ENCODE peak calls at places on chromosome 1, in six cellular contexts. M is neuronal stem cell, V is IMR-90, R is mesenchymal stem cell, B is H1, Q is mesendoderm. P is an unnamed sample. For H3K36me3, the result is how much of the 10 kb centered on the place peaks cover.

GRCh38 chr1:84550826-84551225 is 23.4 kb downstream of the CTBS start:
- DNase-seq in M (no peak), V (no peak), Q (no peak), R (no peak), B (no peak), P (no peak)

GRCh38 chr1:228990906-228991569 is 255.8 kb downstream of the RHOU start:
- DNase-seq in R (no peak), Q (no peak), B (no peak), V (no peak), M (no peak), P (no peak)

GRCh38 chr1:172532700-172533510 is at the start of gene SUCO:
- DNase-seq in Q (peak), R (peak), V (peak), B (peak), M (peak), P (peak)

GRCh38 chr1:234369784-234370183 is 3.5 kb upstream of the COA6 start:
- DNase-seq in V (peak), M (no peak), B (no peak), R (peak), Q (no peak), P (no peak)

GRCh38 chr1:43009274-43009673 is 50.6 kb upstream of the SLC2A1 start:
- DNase-seq in B (no peak), Q (no peak), M (no peak), R (no peak), V (no peak), P (no peak)

GRCh38 chr1:78040484-78041089 is 5.2 kb upstream of the GIPC2 start:
- DNase-seq in B (no peak), V (no peak), Q (no peak), R (no peak), M (no peak), P (no peak)

GRCh38 chr1:193569696-193570269 is 383.4 kb upstream of the B3GALT2 start:
- DNase-seq in V (peak), M (no peak), R (peak), B (no peak), Q (no peak), P (no peak)

GRCh38 chr1:207404849-207405525 is 49.1 kb upstream of the CR2 start:
- DNase-seq in M (peak), B (no peak), R (peak), V (peak), Q (peak), P (no peak)

GRCh38 chr1:156081174-156082110 is 823 bp downstream of the MEX3A start:
- DNase-seq in B (no peak), V (peak), M (no peak), R (peak), Q (peak), P (no peak)

GRCh38 chr1:217138173-217138838 is 415.1 kb upstream of the ESRRG start:
- DNase-seq in M (peak), Q (peak), R (no peak), B (no peak), V (no peak), P (no peak)

GRCh38 chr1:16067127-16067768 is 6.2 kb downstream of the FAM131C start:
- DNase-seq in V (peak), B (no peak), Q (peak), M (no peak), R (peak), P (no peak)

GRCh38 chr1:91428182-91428798 is 23.7 kb upstream of the HFM1 start:
- DNase-seq in V (no peak), M (peak), R (no peak), B (no peak), Q (peak), P (no peak)

GRCh38 chr1:95118019-95118499 is 904 bp downstream of the TLCD4 start:
- DNase-seq in M (no peak), V (no peak), Q (peak), B (no peak), R (peak), P (no peak)

GRCh38 chr1:2132222-2133038 is 62.1 kb downstream of the FAAP20 start:
- DNase-seq in V (peak), M (peak), R (peak), Q (peak), B (no peak), P (peak)

GRCh38 chr1:80582980-80583379 is 1217.8 kb upstream of the ADGRL2 start:
- DNase-seq in V (no peak), Q (no peak), M (no peak), B (no peak), R (no peak), P (no peak)

GRCh38 chr1:214330240-214330639 is 49.3 kb downstream of the SMYD2 start:
- DNase-seq in M (no peak), B (no peak), Q (no peak), R (no peak), V (no peak), P (no peak)

GRCh38 chr1:107480548-107480947 is 339.7 kb downstream of the NTNG1 start:
- DNase-seq in Q (no peak), M (no peak), B (no peak), V (no peak), R (no peak), P (no peak)

GRCh38 chr1:183915634-183916510 is 111.0 kb downstream of the RGL1 start:
- DNase-seq in B (peak), V (peak), M (peak), Q (peak), R (peak), P (peak)

GRCh38 chr1:243621973-243622372 is 228.1 kb downstream of the AKT3 start:
- DNase-seq in M (no peak), R (peak), Q (peak), V (peak), B (no peak), P (peak)

GRCh38 chr1:96633695-96634094 is 87.9 kb upstream of the PTBP2 start:
- DNase-seq in V (no peak), B (no peak), Q (no peak), R (peak), M (no peak), P (no peak)

GRCh38 chr1:95625224-95625623 is 391.2 kb downstream of the RWDD3 start:
- DNase-seq in R (no peak), V (no peak), Q (no peak), M (no peak), B (no peak), P (no peak)

GRCh38 chr1:14190508-14190907 is 408.0 kb upstream of the KAZN start:
- DNase-seq in Q (peak), M (no peak), V (no peak), R (no peak), B (peak), P (peak)

GRCh38 chr1:84972377-84972987 is 24.4 kb downstream of the MCOLN2 start:
- DNase-seq in M (no peak), V (no peak), B (no peak), R (peak), Q (no peak), P (no peak)

GRCh38 chr1:62884156-62884740 is 100.3 kb downstream of the ATG4C start:
- DNase-seq in R (no peak), Q (no peak), V (no peak), B (no peak), M (no peak), P (no peak)

GRCh38 chr1:211247921-211248320 is 11.2 kb upstream of the RCOR3 start:
- DNase-seq in Q (peak), V (no peak), B (no peak), R (peak), M (no peak), P (no peak)

GRCh38 chr1:78591971-78592370 is 28.3 kb upstream of the IFI44L start:
- DNase-seq in V (no peak), B (no peak), M (no peak), Q (no peak), R (no peak), P (no peak)

GRCh38 chr1:246450485-246451251 is 56.4 kb downstream of the SMYD3 start:
- DNase-seq in M (peak), B (no peak), R (peak), V (peak), Q (peak), P (no peak)

GRCh38 chr1:14970115-14970798 is 183.3 kb upstream of the TMEM51 start:
- DNase-seq in B (no peak), V (peak), M (no peak), Q (peak), R (peak), P (peak)

GRCh38 chr1:229203030-229203751 is 67.7 kb upstream of the RAB4A start:
- DNase-seq in R (peak), B (peak), Q (peak), V (peak), M (peak), P (peak)

GRCh38 chr1:175504875-175505555 is 238.4 kb downstream of the TNR start:
- DNase-seq in V (no peak), R (no peak), B (no peak), M (no peak), Q (peak), P (no peak)

GRCh38 chr1:230858918-230859819 is 9.2 kb downstream of the C1orf198 start:
- DNase-seq in V (peak), B (no peak), R (peak), Q (peak), M (no peak), P (no peak)

GRCh38 chr1:227945891-227946623 is 1.7 kb downstream of the WNT9A start:
- DNase-seq in R (peak), V (peak), M (no peak), B (no peak), Q (peak), P (peak)

GRCh38 chr1:70204578-70204977 is 801 bp downstream of the LRRC40 start:
- DNase-seq in Q (peak), R (peak), V (peak), B (no peak), M (no peak), P (no peak)

GRCh38 chr1:181548491-181548890 is 65.2 kb downstream of the CACNA1E start:
- DNase-seq in M (no peak), Q (no peak), V (no peak), R (no peak), B (no peak), P (no peak)

GRCh38 chr1:63119575-63120155 is 202.7 kb upstream of the FOXD3 start:
- DNase-seq in B (no peak), R (no peak), V (no peak), Q (no peak), M (no peak), P (no peak)

GRCh38 chr1:5598824-5599395 is 393.3 kb downstream of the NPHP4 start:
- DNase-seq in B (no peak), M (no peak), R (no peak), Q (no peak), V (no peak), P (no peak)

GRCh38 chr1:145720878-145721671 is 1.8 kb downstream of the CD160 start:
- DNase-seq in Q (peak), V (peak), R (peak), B (no peak), M (peak), P (peak)

GRCh38 chr1:8311068-8311718 is 6.7 kb upstream of the SLC45A1 start:
- DNase-seq in B (no peak), V (no peak), Q (no peak), R (no peak), M (no peak), P (no peak)

DNA sequence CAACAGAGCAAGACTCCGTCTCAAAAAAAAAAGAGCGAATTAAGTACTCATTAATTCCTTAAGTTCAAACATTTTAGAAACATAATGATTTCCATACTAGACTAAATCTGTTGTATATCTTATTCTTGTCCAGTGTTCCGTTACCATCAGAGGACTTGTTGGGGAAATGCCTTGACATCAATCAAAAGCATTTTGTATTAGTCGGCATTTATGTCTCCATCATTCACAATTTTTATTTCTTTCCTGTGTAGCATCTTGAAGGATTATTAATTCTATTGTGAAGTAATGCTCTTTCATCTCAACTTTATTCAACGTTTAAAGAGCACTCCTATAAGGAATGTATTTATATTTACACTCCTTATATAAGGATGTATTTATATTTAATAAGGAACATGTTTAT is 82.9 kb upstream of the QSOX1 start:
- DNase-seq in V (no peak), M (no peak), B (no peak), Q (no peak), R (no peak), P (no peak)
- H3K36me3 ChIP-seq in V (under half), M (half or more), B (under half), Q (under half), R (under half), P (under half)

GRCh38 chr1:11934295-11935039 is at the start of gene PLOD1:
- DNase-seq in Q (peak), B (peak), M (peak), R (peak), V (peak), P (peak)
- H2BK120ac ChIP-seq in Q (peak), B (peak), M (peak), R (peak), V (peak), P (peak)

GRCh38 chr1:167400359-167400953 is 117.9 kb downstream of the CD247 start:
- DNase-seq in B (no peak), V (no peak), R (no peak), M (no peak), Q (no peak), P (no peak)
- H3K36me3 ChIP-seq in B (under half), V (under half), R (under half), M (half or more), Q (under half), P (under half)

DNA sequence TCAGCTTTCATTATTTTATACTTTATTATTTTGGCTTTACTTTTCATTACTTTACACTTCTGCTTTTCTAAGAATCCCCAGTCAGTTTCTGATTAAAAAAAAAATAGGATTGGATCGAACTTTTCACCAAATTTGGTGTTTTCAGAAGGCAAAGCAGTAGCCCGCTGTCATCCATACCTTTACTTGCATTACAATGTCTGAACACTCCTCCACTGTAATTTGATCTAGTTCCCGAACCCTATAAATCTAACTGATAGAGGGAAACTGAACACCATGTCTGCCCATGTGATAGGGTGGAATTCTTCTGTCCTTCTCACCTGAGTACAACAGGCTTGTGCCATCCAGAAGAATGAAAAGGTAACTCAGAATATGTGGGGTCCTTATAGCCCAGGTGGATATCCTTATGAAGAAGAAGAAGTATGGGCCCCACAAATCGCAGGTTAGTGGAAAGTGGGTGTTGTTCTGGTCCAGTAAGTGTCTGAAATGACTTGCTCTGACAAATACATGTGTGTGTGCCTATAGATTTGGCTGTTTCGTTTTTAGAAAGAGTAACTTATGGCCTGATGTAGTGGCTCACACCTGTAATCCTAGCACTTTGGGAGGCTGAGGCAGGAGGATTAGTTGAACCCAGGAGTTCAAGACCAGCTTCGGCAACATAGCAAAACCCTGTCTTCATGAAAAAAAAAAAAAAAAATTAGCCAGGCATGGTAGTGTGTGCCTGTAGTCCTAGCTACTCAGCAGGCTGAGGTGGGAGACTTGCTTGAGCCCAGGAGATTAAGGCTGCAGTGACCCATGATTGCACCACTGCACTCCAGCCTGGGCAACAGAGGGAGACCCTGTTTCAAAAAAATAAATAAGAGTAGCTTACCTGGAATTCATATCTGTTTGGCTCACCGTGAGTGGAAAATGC is 26.6 kb upstream of the CDC14A start:
- DNase-seq in M (no peak), V (no peak), B (no peak), Q (no peak), R (no peak), P (no peak)
- H2BK120ac ChIP-seq in M (no peak), V (no peak), B (no peak), Q (no peak), R (no peak), P (no peak)

GRCh38 chr1:113168946-113169345 is 95.9 kb downstream of the LRIG2 start:
- DNase-seq in M (no peak), B (no peak), V (no peak), R (no peak), Q (no peak), P (no peak)
- H3K36me3 ChIP-seq in M (under half), B (under half), V (under half), R (under half), Q (under half), P (under half)

GRCh38 chr1:205293350-205294074 is 28.0 kb downstream of the NUAK2 start:
- DNase-seq in R (no peak), M (no peak), B (no peak), Q (peak), V (no peak), P (peak)
- H2BK120ac ChIP-seq in R (peak), M (peak), B (peak), Q (peak), V (peak), P (peak)

GRCh38 chr1:150578278-150579109 is 916 bp downstream of the MCL1 start:
- DNase-seq in V (peak), B (no peak), M (no peak), Q (peak), R (peak), P (peak)
- H3K36me3 ChIP-seq in V (under half), B (under half), M (half or more), Q (under half), R (under half), P (under half)

P was measured in trophoblast cell.